ENCODE peak calls at places on chromosome 4, in four cellular contexts. One of them, this sample, is unnamed. For H3K4me1, the result is how much of the 10 kb centered on the place peaks cover.

GRCh38 chr4:138734746-138735145 is 280.8 kb upstream of the NOCT start:
- DNase-seq in prostate gland: no peak
- DNase-seq in H1: no peak
- DNase-seq in heart left ventricle: no peak
- DNase-seq in this sample: no peak

GRCh38 chr4:8435656-8436121 is 4.8 kb downstream of the ACOX3 start:
- DNase-seq in prostate gland: no peak
- DNase-seq in H1: no peak
- DNase-seq in heart left ventricle: no peak
- DNase-seq in this sample: no peak

GRCh38 chr4:132956951-132957350 is 192.1 kb upstream of the PCDH10 start:
- DNase-seq in prostate gland: no peak
- DNase-seq in H1: no peak
- DNase-seq in heart left ventricle: no peak
- DNase-seq in this sample: no peak

GRCh38 chr4:52059372-52059771 is 8.3 kb downstream of the SPATA18 start:
- DNase-seq in prostate gland: peak
- DNase-seq in H1: no peak
- DNase-seq in heart left ventricle: no peak
- DNase-seq in this sample: no peak

GRCh38 chr4:102139132-102139573 is 206.1 kb downstream of the SLC39A8 start:
- DNase-seq in prostate gland: no peak
- DNase-seq in H1: no peak
- DNase-seq in heart left ventricle: no peak
- DNase-seq in this sample: no peak

GRCh38 chr4:182507808-182508207 is 264.6 kb downstream of the TENM3 start:
- DNase-seq in prostate gland: no peak
- DNase-seq in H1: no peak
- DNase-seq in heart left ventricle: no peak
- DNase-seq in this sample: peak

GRCh38 chr4:158578476-158578875 is 56.8 kb downstream of the RXFP1 start:
- DNase-seq in prostate gland: no peak
- DNase-seq in H1: no peak
- DNase-seq in heart left ventricle: no peak
- DNase-seq in this sample: no peak

GRCh38 chr4:187084696-187085095 is 361.0 kb upstream of the FAT1 start:
- DNase-seq in prostate gland: no peak
- DNase-seq in H1: no peak
- DNase-seq in heart left ventricle: no peak
- DNase-seq in this sample: no peak

GRCh38 chr4:77959566-77960338 is 97.1 kb downstream of the MRPL1 start:
- DNase-seq in prostate gland: peak
- DNase-seq in H1: no peak
- DNase-seq in heart left ventricle: no peak
- DNase-seq in this sample: peak

GRCh38 chr4:168153596-168154440 is 61.5 kb downstream of the ANXA10 start:
- DNase-seq in prostate gland: peak
- DNase-seq in H1: peak
- DNase-seq in heart left ventricle: peak
- DNase-seq in this sample: peak

GRCh38 chr4:92262371-92262770 is 41.4 kb upstream of the GRID2 start:
- DNase-seq in prostate gland: no peak
- DNase-seq in H1: no peak
- DNase-seq in heart left ventricle: no peak
- DNase-seq in this sample: no peak

GRCh38 chr4:47519239-47519883 is 34.3 kb downstream of the ATP10D start:
- DNase-seq in prostate gland: no peak
- DNase-seq in H1: no peak
- DNase-seq in heart left ventricle: no peak
- DNase-seq in this sample: no peak

GRCh38 chr4:138223191-138223910 is 18.8 kb downstream of the SLC7A11 start:
- DNase-seq in prostate gland: no peak
- DNase-seq in H1: no peak
- DNase-seq in heart left ventricle: no peak
- DNase-seq in this sample: no peak

GRCh38 chr4:177480796-177481195 is 38.6 kb upstream of the AGA start:
- DNase-seq in prostate gland: no peak
- DNase-seq in H1: no peak
- DNase-seq in heart left ventricle: no peak
- DNase-seq in this sample: no peak

GRCh38 chr4:153603258-153603657 is 80.8 kb upstream of the TLR2 start:
- DNase-seq in prostate gland: no peak
- DNase-seq in H1: no peak
- DNase-seq in heart left ventricle: no peak
- DNase-seq in this sample: no peak

GRCh38 chr4:78100060-78100459 is 42.9 kb downstream of the FRAS1 start:
- DNase-seq in prostate gland: no peak
- DNase-seq in H1: no peak
- DNase-seq in heart left ventricle: no peak
- DNase-seq in this sample: no peak

GRCh38 chr4:153997506-153997905 is 208.6 kb upstream of the SFRP2 start:
- DNase-seq in prostate gland: no peak
- DNase-seq in H1: no peak
- DNase-seq in heart left ventricle: no peak
- DNase-seq in this sample: no peak

GRCh38 chr4:15043226-15043625 is 40.9 kb downstream of the CPEB2 start:
- DNase-seq in prostate gland: no peak
- DNase-seq in H1: no peak
- DNase-seq in heart left ventricle: no peak
- DNase-seq in this sample: peak

GRCh38 chr4:187209921-187210613 is 486.4 kb upstream of the FAT1 start:
- DNase-seq in prostate gland: peak
- DNase-seq in H1: no peak
- DNase-seq in heart left ventricle: no peak
- DNase-seq in this sample: no peak

GRCh38 chr4:142550955-142551354 is 295.1 kb downstream of the INPP4B start:
- DNase-seq in prostate gland: no peak
- DNase-seq in H1: no peak
- DNase-seq in heart left ventricle: no peak
- DNase-seq in this sample: peak
- H3K27ac ChIP-seq in prostate gland: no peak
- H3K27ac ChIP-seq in H1: no peak
- H3K27ac ChIP-seq in heart left ventricle: no peak
- H3K27ac ChIP-seq in this sample: no peak

DNA sequence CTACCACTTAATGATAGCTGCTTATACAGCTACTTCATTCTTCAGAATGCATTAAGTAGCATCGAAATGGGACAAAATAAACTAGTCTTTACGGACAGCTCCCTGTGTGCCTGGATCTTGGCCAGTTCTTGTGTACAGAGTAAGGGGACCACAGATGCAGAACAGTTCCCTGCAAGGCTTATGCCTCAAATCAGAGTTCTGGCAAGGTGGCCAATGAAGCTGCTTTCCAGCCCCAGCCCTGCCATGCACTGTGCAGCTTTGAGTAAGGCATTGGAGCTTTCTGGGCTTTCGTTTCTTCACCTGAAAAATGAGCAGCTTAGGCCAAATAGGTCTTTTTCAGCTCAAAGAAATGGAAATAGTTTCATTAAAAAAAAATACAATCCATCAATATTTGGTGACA is 14.2 kb downstream of the CLNK start:
- DNase-seq in prostate gland: no peak
- DNase-seq in H1: no peak
- DNase-seq in heart left ventricle: no peak
- DNase-seq in this sample: no peak
- H3K4me1 ChIP-seq in prostate gland: under half
- H3K4me1 ChIP-seq in H1: under half
- H3K4me1 ChIP-seq in heart left ventricle: under half
- H3K4me1 ChIP-seq in this sample: under half

GRCh38 chr4:76087007-76087769 is 12.7 kb downstream of the ART3 start:
- DNase-seq in prostate gland: peak
- DNase-seq in H1: peak
- DNase-seq in heart left ventricle: peak
- DNase-seq in this sample: peak
- H3K4me3 ChIP-seq in prostate gland: no peak
- H3K4me3 ChIP-seq in H1: no peak
- H3K4me3 ChIP-seq in heart left ventricle: peak
- H3K4me3 ChIP-seq in this sample: peak

GRCh38 chr4:185657191-185657590 is 121.9 kb upstream of the PDLIM3 start:
- DNase-seq in prostate gland: no peak
- DNase-seq in H1: no peak
- DNase-seq in heart left ventricle: no peak
- DNase-seq in this sample: no peak
- H3K27ac ChIP-seq in prostate gland: peak
- H3K27ac ChIP-seq in H1: no peak
- H3K27ac ChIP-seq in heart left ventricle: peak
- H3K27ac ChIP-seq in this sample: no peak

GRCh38 chr4:75514949-75515612 is 808 bp downstream of the THAP6 start:
- DNase-seq in prostate gland: no peak
- DNase-seq in H1: no peak
- DNase-seq in heart left ventricle: no peak
- DNase-seq in this sample: no peak
- H3K4me1 ChIP-seq in prostate gland: under half
- H3K4me1 ChIP-seq in H1: under half
- H3K4me1 ChIP-seq in heart left ventricle: under half
- H3K4me1 ChIP-seq in this sample: under half

DNA sequence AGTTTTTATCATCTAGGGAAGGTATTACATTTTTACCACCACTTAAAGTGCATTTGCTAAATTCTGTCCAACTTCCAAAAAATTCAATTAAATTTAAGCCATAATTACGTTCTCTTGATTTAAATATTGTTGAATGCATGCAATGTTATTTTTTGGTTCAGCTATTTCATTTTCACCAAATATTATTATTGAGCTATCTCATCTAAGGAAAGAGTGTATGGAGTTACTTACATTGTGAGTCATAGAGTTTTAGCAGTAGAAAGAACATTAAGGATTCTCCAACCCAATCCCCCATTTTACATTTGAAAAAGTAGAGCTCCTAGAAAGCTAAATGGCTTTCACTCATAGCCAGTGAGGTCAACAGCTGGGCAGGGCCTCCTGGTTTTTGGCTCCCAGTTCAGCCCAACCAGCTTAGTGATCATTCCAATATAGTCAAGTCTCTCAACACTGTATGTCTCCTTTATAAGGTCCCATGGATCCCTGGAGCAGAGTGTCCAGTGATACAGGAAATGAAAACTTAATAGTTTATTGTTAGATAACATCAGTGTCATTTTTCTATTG is 60.5 kb downstream of the NDNF start:
- DNase-seq in prostate gland: no peak
- DNase-seq in H1: no peak
- DNase-seq in heart left ventricle: no peak
- DNase-seq in this sample: no peak
- H3K4me3 ChIP-seq in prostate gland: no peak
- H3K4me3 ChIP-seq in H1: no peak
- H3K4me3 ChIP-seq in heart left ventricle: no peak
- H3K4me3 ChIP-seq in this sample: no peak

DNA sequence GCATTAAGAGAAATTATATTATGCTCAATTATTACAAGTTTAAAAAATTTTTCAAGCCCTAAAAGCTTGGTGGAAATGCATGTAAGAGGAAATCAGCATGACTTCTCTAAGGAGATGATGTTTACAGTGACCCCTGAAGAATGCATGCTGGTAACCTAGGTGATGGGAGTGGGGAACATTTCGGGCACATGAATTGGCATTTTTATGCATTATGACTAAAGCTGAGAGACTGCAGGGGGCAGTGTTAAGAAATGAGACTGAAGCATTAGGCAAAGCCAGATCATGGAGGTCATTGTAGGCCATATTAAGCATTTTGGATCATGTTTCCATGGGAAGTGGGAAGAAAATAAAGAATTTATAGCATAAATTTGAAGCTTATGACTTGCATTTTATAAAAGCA is 421.3 kb downstream of the FAT4 start:
- DNase-seq in prostate gland: no peak
- DNase-seq in H1: no peak
- DNase-seq in heart left ventricle: no peak
- DNase-seq in this sample: no peak
- H3K27ac ChIP-seq in prostate gland: no peak
- H3K27ac ChIP-seq in H1: no peak
- H3K27ac ChIP-seq in heart left ventricle: no peak
- H3K27ac ChIP-seq in this sample: no peak

DNA sequence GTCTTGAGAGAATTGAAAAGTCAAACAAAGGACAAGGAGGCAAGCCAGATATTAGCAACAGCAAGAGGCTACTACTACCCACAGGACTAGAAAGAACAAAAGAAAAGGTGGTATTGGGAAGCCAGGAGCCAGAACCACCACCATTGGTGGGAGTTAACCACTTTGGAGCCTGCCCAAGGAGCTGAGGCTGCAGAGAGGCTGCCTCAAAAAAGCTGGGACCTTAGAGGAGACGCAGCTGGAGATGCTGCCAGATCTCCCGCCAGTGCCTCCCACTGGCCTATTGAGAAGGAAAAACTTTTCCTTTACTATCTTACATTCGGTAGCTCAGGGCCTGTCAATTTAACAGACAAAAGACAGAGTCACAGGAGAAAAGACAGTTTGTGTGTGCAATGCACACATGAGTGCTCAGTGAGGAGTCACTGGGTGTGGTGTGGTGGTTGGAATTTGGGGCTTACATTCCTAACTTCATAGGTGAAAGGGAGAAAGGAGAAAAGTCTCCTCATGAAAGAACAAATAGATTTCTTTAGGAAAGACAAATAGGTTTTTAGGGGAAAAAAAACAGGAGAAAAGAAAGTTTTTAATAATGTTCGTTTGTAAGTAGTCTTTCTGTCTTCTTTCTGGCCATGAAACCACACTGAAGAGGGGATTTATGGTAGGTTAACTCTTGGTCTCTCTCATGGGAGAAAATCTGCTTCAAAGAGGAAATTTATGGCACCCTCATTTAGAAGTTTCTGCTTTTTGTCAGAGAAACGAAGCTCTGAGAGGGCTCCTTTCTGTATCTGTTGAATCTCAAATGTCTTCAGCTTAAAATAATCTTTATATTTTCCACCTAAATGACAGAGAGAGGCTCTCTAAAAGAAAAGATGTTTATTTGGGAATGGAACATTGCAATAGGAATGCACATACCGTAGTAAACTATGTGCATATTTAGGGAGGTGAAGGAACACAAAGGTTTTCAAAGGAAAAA is 52.6 kb upstream of the HPSE start:
- DNase-seq in prostate gland: no peak
- DNase-seq in H1: no peak
- DNase-seq in heart left ventricle: no peak
- DNase-seq in this sample: no peak
- H3K4me1 ChIP-seq in prostate gland: under half
- H3K4me1 ChIP-seq in H1: under half
- H3K4me1 ChIP-seq in heart left ventricle: under half
- H3K4me1 ChIP-seq in this sample: under half

DNA sequence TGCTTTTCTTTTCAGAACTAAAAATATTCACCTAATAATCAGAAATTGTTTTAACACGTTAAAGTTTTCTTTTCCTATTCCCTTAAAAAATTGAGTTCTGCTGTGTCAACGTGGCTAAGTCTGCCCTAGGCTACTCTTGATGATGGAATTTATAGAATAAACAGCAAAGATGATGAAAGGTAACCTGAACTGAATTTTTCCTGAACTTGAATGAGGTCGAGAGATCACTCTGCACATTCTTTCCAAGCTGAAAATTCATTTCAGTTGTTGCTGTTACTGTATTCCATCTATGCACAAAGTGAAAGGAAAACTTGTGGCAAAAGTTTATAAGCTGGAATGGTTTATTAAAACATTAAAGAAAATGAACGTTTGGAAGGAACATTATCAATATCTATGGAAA is 245.9 kb upstream of the GIMD1 start:
- DNase-seq in prostate gland: no peak
- DNase-seq in H1: no peak
- DNase-seq in heart left ventricle: no peak
- DNase-seq in this sample: no peak
- H3K4me3 ChIP-seq in prostate gland: no peak
- H3K4me3 ChIP-seq in H1: no peak
- H3K4me3 ChIP-seq in heart left ventricle: no peak
- H3K4me3 ChIP-seq in this sample: no peak

This sample was measured in SJCRH30.